ENCODE peak calls at places on chromosomes 7 and 10, in six cellular contexts. Y is adrenal gland; J is stimulated activated CD4-positive, alpha-beta T cell treated with anti-CD3 and anti-CD28 coated beads, Interleukin-12 subunit alpha, Interleukin-12 subunit beta, amount 100 ng/mL, for 24 hours; U is nephron progenitor cell; N is astrocyte of the cerebellum; M is GM06990. K is an unnamed sample.
A peak's percentile ranks its signal among the peaks of the same experiment; 100 is the strongest.

GRCh38 chr10:115918812-115919211 is 354.2 kb downstream of the GFRA1 start:
- DNase-seq in J (no peak), Y (no peak), U (no peak), M (no peak), N (no peak), K (no peak)

GRCh38 chr10:15775513-15775912 is 55.8 kb upstream of the ITGA8 start:
- DNase-seq in N (peak; percentile 53), J (no peak), M (no peak), U (no peak), Y (no peak), K (no peak)

GRCh38 chr10:128069351-128070051 is 56.7 kb downstream of the MKI67 start:
- DNase-seq in Y (peak; percentile 70), M (peak; percentile 35), J (peak; percentile 71), N (peak; percentile 47), U (peak; percentile 87), K (peak; percentile 76)

GRCh38 chr10:4543943-4544540 is 282.0 kb upstream of the AKR1E2 start:
- DNase-seq in U (no peak), J (no peak), N (no peak), M (no peak), Y (no peak), K (no peak)

GRCh38 chr10:88538038-88538437 is 45.1 kb downstream of the RNLS start:
- DNase-seq in M (no peak), Y (no peak), J (no peak), N (peak; percentile 49), U (no peak), K (no peak)

GRCh38 chr10:62306663-62307062 is 38.0 kb upstream of the RTKN2 start:
- DNase-seq in Y (no peak), M (no peak), U (no peak), J (no peak), N (no peak), K (no peak)

GRCh38 chr10:95464280-95464679 is 96.9 kb downstream of the SORBS1 start:
- DNase-seq in Y (no peak), U (no peak), N (no peak), M (no peak), J (no peak), K (no peak)

GRCh38 chr10:88092975-88093374 is 229.6 kb downstream of the PTEN start:
- DNase-seq in M (no peak), Y (no peak), J (no peak), N (no peak), U (no peak), K (no peak)

GRCh38 chr10:13382759-13383753 is 35.0 kb upstream of the SEPHS1 start:
- DNase-seq in Y (no peak), N (no peak), U (peak; percentile 8), J (no peak), M (no peak), K (no peak)

GRCh38 chr7:17584822-17585221 is 286.4 kb downstream of the AHR start:
- DNase-seq in U (no peak), Y (no peak), N (peak; percentile 91), J (no peak), M (no peak), K (no peak)

GRCh38 chr10:123380491-123381085 is 226.4 kb downstream of the BUB3 start:
- DNase-seq in Y (no peak), N (no peak), M (no peak), U (no peak), J (no peak), K (no peak)

GRCh38 chr7:123867220-123867619 is 22.3 kb downstream of the HYAL4 start:
- DNase-seq in N (no peak), J (no peak), M (no peak), Y (no peak), U (no peak), K (no peak)

GRCh38 chr10:51230828-51231227 is 156.5 kb downstream of the PRKG1 start:
- DNase-seq in U (no peak), N (no peak), J (no peak), Y (no peak), M (no peak), K (no peak)

GRCh38 chr7:132321387-132321786 is 254.9 kb downstream of the PLXNA4 start:
- DNase-seq in M (no peak), U (peak; percentile 39), J (no peak), Y (no peak), N (no peak), K (peak; percentile 55)

GRCh38 chr7:128963327-128963757 is 25.6 kb downstream of the IRF5 start:
- DNase-seq in J (no peak), N (no peak), U (no peak), M (no peak), Y (no peak), K (no peak)

GRCh38 chr10:70906953-70907618 is 18.7 kb upstream of the PCBD1 start:
- DNase-seq in Y (no peak), U (no peak), M (no peak), N (no peak), J (no peak), K (peak; percentile 3)

GRCh38 chr7:85773116-85773783 is 586.4 kb upstream of the SEMA3D start:
- DNase-seq in J (no peak), U (no peak), Y (no peak), N (peak; percentile 8), M (no peak), K (no peak)

GRCh38 chr10:30894221-30894620 is 137.4 kb downstream of the ZNF438 start:
- DNase-seq in U (no peak), J (no peak), N (no peak), M (no peak), Y (no peak), K (no peak)

GRCh38 chr7:36598056-36598675 is 126.1 kb downstream of the AOAH start:
- DNase-seq in M (no peak), U (peak; percentile 12), J (no peak), Y (no peak), N (no peak), K (no peak)

GRCh38 chr10:112613620-112614019 is 166.6 kb downstream of the VTI1A start:
- DNase-seq in U (no peak), M (no peak), J (no peak), N (no peak), Y (no peak), K (no peak)

GRCh38 chr10:102040721-102041120 is 15.3 kb downstream of the ARMH3 start:
- DNase-seq in M (no peak), U (peak; percentile 10), Y (no peak), J (no peak), N (no peak), K (no peak)

GRCh38 chr7:101126651-101127459 is at the start of gene SERPINE1:
- DNase-seq in J (peak; percentile 26), M (peak; percentile 72), U (peak; percentile 60), N (peak; percentile 96), Y (peak; percentile 97), K (no peak)

GRCh38 chr7:80643336-80643925 is 5.0 kb downstream of the CD36 start:
- DNase-seq in J (no peak), M (no peak), N (no peak), Y (no peak), U (no peak), K (no peak)

GRCh38 chr7:71518880-71519279 is 386.9 kb downstream of the GALNT17 start:
- DNase-seq in U (no peak), M (no peak), J (no peak), N (no peak), Y (no peak), K (no peak)

GRCh38 chr10:6741561-6741960 is 161.5 kb upstream of the PRKCQ start:
- DNase-seq in U (no peak), J (no peak), M (no peak), N (no peak), Y (no peak), K (no peak)

GRCh38 chr10:118181021-118181420 is 134.3 kb upstream of the RAB11FIP2 start:
- DNase-seq in J (no peak), N (no peak), Y (no peak), U (no peak), M (no peak), K (no peak)

GRCh38 chr10:667096-667495 is 22.4 kb downstream of the DIP2C start:
- DNase-seq in N (no peak), J (no peak), M (no peak), U (no peak), Y (no peak), K (peak; percentile 84)

GRCh38 chr10:12484945-12485805 is 135.8 kb downstream of the CAMK1D start:
- DNase-seq in Y (no peak), U (no peak), J (peak; percentile 2), M (peak; percentile 52), N (no peak), K (no peak)

GRCh38 chr10:30510184-30510931 is 76.4 kb downstream of the MAP3K8 start:
- DNase-seq in M (peak; percentile 66), U (no peak), N (peak; percentile 15), J (peak; percentile 26), Y (peak; percentile 86), K (no peak)

GRCh38 chr7:82675396-82675795 is 231.8 kb upstream of the CACNA2D1 start:
- DNase-seq in U (no peak), N (no peak), J (no peak), M (no peak), Y (no peak), K (no peak)

GRCh38 chr10:96124230-96125141 is 5.6 kb upstream of the ZNF518A start:
- DNase-seq in Y (peak; percentile 41), M (peak; percentile 16), J (no peak), N (no peak), U (peak; percentile 40), K (no peak)

GRCh38 chr10:24333736-24334135 is 124.8 kb downstream of the KIAA1217 start:
- DNase-seq in Y (no peak), N (no peak), M (no peak), U (no peak), J (no peak), K (no peak)

GRCh38 chr10:101894742-101895141 is 51.1 kb upstream of the KCNIP2 start:
- DNase-seq in J (no peak), U (no peak), M (no peak), N (no peak), Y (peak; percentile 61), K (no peak)

GRCh38 chr10:101028446-101029244 is 2.3 kb downstream of the PDZD7 start:
- DNase-seq in M (no peak), J (no peak), U (no peak), Y (no peak), N (no peak), K (no peak)

GRCh38 chr10:51867956-51868355 is 168.6 kb upstream of the CSTF2T start:
- DNase-seq in J (no peak), Y (peak; percentile 20), N (peak; percentile 66), U (no peak), M (no peak), K (no peak)

GRCh38 chr10:78688945-78689935 is 379.5 kb upstream of the ZMIZ1 start:
- DNase-seq in U (peak; percentile 20), Y (no peak), M (no peak), J (no peak), N (no peak), K (peak; percentile 71)

GRCh38 chr10:48658243-48658888 is 26.3 kb upstream of the WDFY4 start:
- DNase-seq in U (peak; percentile 85), M (no peak), Y (peak; percentile 57), J (peak; percentile 52), N (peak; percentile 37), K (peak; percentile 82)

GRCh38 chr10:43576062-43576461 is 1.6 kb upstream of the ZNF239 start:
- DNase-seq in M (no peak), U (no peak), J (no peak), N (no peak), Y (no peak), K (no peak)